ENCODE peak calls at places on chromosome 11, in nine cellular contexts. B is transverse colon; K is IMR-90; J is breast epithelium; Q is esophagus squamous epithelium; D is PC-3; U is naive thymus-derived CD4-positive, alpha-beta T cell; N is cardiac muscle cell; M is neuronal stem cell. A is an unnamed sample.

GRCh38 chr11:47325271-47326041 is 27.0 kb downstream of the MYBPC3 start:
- DNase-seq in J (no peak), K (no peak), D (no peak), B (no peak), Q (no peak), U (no peak), N (no peak), M (no peak), A (no peak)

GRCh38 chr11:102573851-102574250 is 43.3 kb upstream of the MMP7 start:
- DNase-seq in Q (no peak), N (no peak), K (peak; percentile 43), U (no peak), M (no peak), D (no peak), B (no peak), J (no peak), A (no peak)

GRCh38 chr11:93143186-93143585 is 54.6 kb downstream of the SLC36A4 start:
- DNase-seq in U (no peak), M (no peak), K (peak; percentile 76), N (no peak), Q (no peak), J (no peak), D (no peak), B (no peak), A (no peak)

GRCh38 chr11:122883682-122883981 is 1.1 kb downstream of the JHY start:
- DNase-seq in N (no peak), Q (no peak), U (no peak), B (no peak), J (no peak), D (no peak), K (no peak), M (no peak), A (no peak)

GRCh38 chr11:113370634-113371033 is 16.9 kb upstream of the ANKK1 start:
- DNase-seq in K (no peak), J (no peak), B (no peak), N (no peak), M (no peak), U (no peak), D (no peak), Q (no peak), A (no peak)

GRCh38 chr11:90426442-90426841 is 203.6 kb upstream of the CHORDC1 start:
- DNase-seq in J (no peak), K (no peak), D (no peak), Q (no peak), B (no peak), N (no peak), M (no peak), U (no peak), A (no peak)

GRCh38 chr11:72229336-72229924 is 4.9 kb downstream of the INPPL1 start:
- DNase-seq in B (no peak), Q (no peak), N (no peak), K (no peak), J (peak; percentile 15), U (no peak), M (no peak), D (no peak), A (no peak)

GRCh38 chr11:119476666-119477331 is 53.8 kb upstream of the THY1 start:
- DNase-seq in U (no peak), D (no peak), Q (no peak), M (no peak), J (no peak), K (no peak), N (no peak), B (no peak), A (no peak)

GRCh38 chr11:10895285-10895684 is 37.4 kb upstream of the ZBED5 start:
- DNase-seq in B (no peak), U (no peak), K (no peak), Q (no peak), N (no peak), D (no peak), J (no peak), M (no peak), A (no peak)

GRCh38 chr11:116111546-116111945 is 607.3 kb upstream of the CADM1 start:
- DNase-seq in J (no peak), M (no peak), D (no peak), K (no peak), B (no peak), Q (no peak), N (no peak), U (no peak), A (no peak)

GRCh38 chr11:12175694-12176241 is 65.4 kb downstream of the MICAL2 start:
- DNase-seq in U (no peak), K (peak; percentile 97), J (no peak), M (no peak), N (no peak), B (no peak), D (peak; percentile 91), Q (no peak), A (no peak)

GRCh38 chr11:35721576-35722341 is 59.2 kb downstream of the TRIM44 start:
- DNase-seq in J (no peak), N (no peak), D (no peak), M (no peak), Q (no peak), K (peak; percentile 25), U (no peak), B (no peak), A (no peak)

GRCh38 chr11:11250470-11250869 is 102.6 kb downstream of the CSNK2A3 start:
- DNase-seq in J (no peak), B (no peak), M (no peak), N (no peak), D (no peak), K (peak; percentile 11), U (no peak), Q (no peak), A (no peak)

GRCh38 chr11:86696004-86696403 is 23.6 kb upstream of the ME3 start:
- DNase-seq in Q (no peak), K (peak; percentile 92), N (no peak), J (no peak), M (no peak), U (no peak), B (no peak), D (peak; percentile 88), A (no peak)

GRCh38 chr11:117497206-117497951 is 169.7 kb downstream of the CEP164 start:
- DNase-seq in N (no peak), D (no peak), M (no peak), K (no peak), U (no peak), B (no peak), J (no peak), Q (no peak), A (no peak)

GRCh38 chr11:2547806-2548205 is 103.0 kb downstream of the KCNQ1 start:
- DNase-seq in Q (no peak), D (no peak), N (no peak), B (peak; percentile 5), K (no peak), U (no peak), J (no peak), M (no peak), A (no peak)
- H3K4me1 ChIP-seq in Q (no peaks in the 10 kb centered on the region), D (no peaks in the 10 kb centered on the region), N (no peaks in the 10 kb centered on the region), B (no peaks in the 10 kb centered on the region), K (no peaks in the 10 kb centered on the region), U (no peaks in the 10 kb centered on the region), J (no peaks in the 10 kb centered on the region), M (no peaks in the 10 kb centered on the region), A (no peaks in the 10 kb centered on the region)

DNA sequence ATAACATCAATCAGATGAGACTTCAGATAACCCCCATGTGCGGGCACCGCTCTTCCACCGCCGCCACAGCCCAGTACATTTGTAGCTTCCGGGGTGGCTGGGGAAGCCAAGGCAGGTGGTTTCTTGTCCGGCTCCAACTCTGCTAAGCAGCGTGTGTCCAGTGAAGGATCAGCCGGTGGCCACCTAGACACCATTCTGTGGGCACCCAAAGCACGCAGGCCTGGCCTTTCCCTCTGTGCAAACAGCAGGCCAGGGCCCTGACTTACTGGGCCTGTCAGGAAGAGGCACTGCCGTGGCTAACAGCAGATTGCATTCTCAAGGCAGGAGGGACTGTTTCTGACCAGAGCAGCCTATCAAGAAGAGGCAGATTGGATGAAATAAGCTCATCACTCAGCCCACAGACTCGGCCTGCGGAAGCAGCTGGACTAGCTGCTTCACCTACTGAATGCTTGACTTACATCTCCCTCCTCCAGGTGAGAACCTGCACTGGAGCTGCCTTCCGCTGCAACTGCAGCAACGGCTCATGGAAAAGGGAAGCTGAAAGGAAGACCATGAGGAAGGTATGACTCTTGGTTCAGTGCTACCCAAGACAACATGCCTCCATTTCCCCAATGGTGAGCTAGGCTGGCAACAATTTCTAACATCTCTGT is 74.8 kb downstream of the ETS1 start:
- DNase-seq in J (no peak), M (no peak), D (no peak), Q (no peak), U (peak; percentile 56), B (no peak), K (no peak), N (no peak), A (no peak)
- H3K4me3 ChIP-seq in J (no peak overlapping the region), M (no peak overlapping the region), D (no peak overlapping the region), Q (no peak overlapping the region), U (peak overlapping the region; percentile 96), B (no peak overlapping the region), K (no peak overlapping the region), N (no peak overlapping the region), A (no peak overlapping the region)

DNA sequence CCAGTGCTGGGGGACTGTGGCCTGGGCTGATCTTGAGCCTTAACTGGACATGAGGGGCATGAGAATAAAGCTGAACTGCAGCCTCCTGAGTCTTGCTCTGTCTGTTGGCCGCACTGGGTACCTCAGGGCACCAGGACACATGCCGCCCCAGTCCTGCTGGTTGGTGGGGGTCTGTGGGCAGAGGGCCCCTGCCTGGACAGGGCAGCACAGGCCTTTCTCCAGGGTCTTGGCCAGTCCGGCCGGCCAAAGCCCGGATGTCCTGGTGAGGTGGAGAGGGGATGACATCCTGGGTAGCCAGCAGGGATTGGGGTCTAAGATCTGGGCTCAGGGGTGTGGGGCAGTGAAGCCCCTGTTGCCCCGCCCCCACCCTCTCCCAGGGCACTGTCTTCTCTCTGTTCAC is 1.5 kb upstream of the RPS6KA4 start:
- DNase-seq in K (no peak), B (no peak), N (no peak), D (no peak), M (no peak), U (no peak), Q (no peak), J (no peak), A (no peak)
- H3K9me3 ChIP-seq in K (no peaks in the 10 kb centered on the region), B (no peaks in the 10 kb centered on the region), N (no peaks in the 10 kb centered on the region), D (no peaks in the 10 kb centered on the region), M (no peaks in the 10 kb centered on the region), U (no peaks in the 10 kb centered on the region), Q (no peaks in the 10 kb centered on the region), J (no peaks in the 10 kb centered on the region), A (no peaks in the 10 kb centered on the region)

GRCh38 chr11:134537941-134538340 is 125.9 kb upstream of the B3GAT1 start:
- DNase-seq in J (no peak), M (no peak), K (no peak), U (no peak), N (no peak), B (no peak), D (no peak), Q (no peak), A (no peak)

GRCh38 chr11:134537296-134537695 is 125.3 kb upstream of the B3GAT1 start:
- DNase-seq in K (no peak), Q (no peak), M (no peak), J (no peak), U (no peak), N (no peak), D (no peak), B (no peak), A (no peak)

GRCh38 chr11:134536219-134536618 is 124.2 kb upstream of the B3GAT1 start:
- DNase-seq in K (no peak), D (no peak), U (no peak), J (no peak), N (no peak), Q (no peak), B (no peak), M (no peak), A (no peak)

GRCh38 chr11:134535029-134536025 is 123.3 kb upstream of the B3GAT1 start:
- DNase-seq in N (no peak), B (no peak), K (no peak), D (no peak), J (no peak), M (no peak), U (no peak), Q (no peak), A (no peak)

GRCh38 chr11:134536677-134537076 is 124.6 kb upstream of the B3GAT1 start:
- DNase-seq in Q (no peak), D (no peak), U (no peak), K (no peak), B (no peak), J (no peak), N (no peak), M (no peak), A (no peak)
- H3K4me1 ChIP-seq in Q (no peaks in the 10 kb centered on the region), D (no peaks in the 10 kb centered on the region), U (no peaks in the 10 kb centered on the region), K (no peaks in the 10 kb centered on the region), B (no peaks in the 10 kb centered on the region), J (no peaks in the 10 kb centered on the region), N (no peaks in the 10 kb centered on the region), M (peaks cover 7% of the 10 kb centered on the region), A (no peaks in the 10 kb centered on the region)